ENCODE peak calls at places on chromosomes 13 and 19, in six cellular contexts. B is right atrium auricular region, F is uterus, T is gastrocnemius medialis, E is GM23248, M is Peyer's patch. Z is an unnamed sample. For H3K9me3, the result is how much of the 10 kb centered on the place peaks cover.

GRCh38 chr13:43908156-43909126 is 28.7 kb downstream of the LACC1 start:
- DNase-seq in B (no peak), F (no peak), T (no peak), E (peak), M (no peak), Z (no peak)

GRCh38 chr13:110006304-110006703 is 219.9 kb upstream of the IRS2 start:
- DNase-seq in B (no peak), F (peak), T (peak), E (peak), M (no peak), Z (peak)

GRCh38 chr19:3722443-3723109 is 14.4 kb downstream of the TJP3 start:
- DNase-seq in B (no peak), F (no peak), T (no peak), E (no peak), M (no peak), Z (no peak)

GRCh38 chr19:40588110-40588854 is 11.6 kb downstream of the SHKBP1 start:
- DNase-seq in B (no peak), F (no peak), T (no peak), E (no peak), M (no peak), Z (no peak)

GRCh38 chr13:39538826-39539555 is 64.0 kb downstream of the LHFPL6 start:
- DNase-seq in B (no peak), F (no peak), T (no peak), E (peak), M (no peak), Z (no peak)

GRCh38 chr19:2624537-2625091 is 77.9 kb downstream of the GNG7 start:
- DNase-seq in B (no peak), F (no peak), T (peak), E (peak), M (peak), Z (peak)

GRCh38 chr13:92510416-92510815 is 716.2 kb upstream of the GPC6 start:
- DNase-seq in B (no peak), F (no peak), T (no peak), E (no peak), M (no peak), Z (no peak)

GRCh38 chr19:39157275-39157996 is 31.9 kb downstream of the PAK4 start:
- DNase-seq in B (no peak), F (no peak), T (no peak), E (no peak), M (no peak), Z (no peak)

GRCh38 chr13:99086869-99087129 is 108.9 kb upstream of the DOCK9 start:
- DNase-seq in B (no peak), F (no peak), T (no peak), E (no peak), M (peak), Z (peak)

GRCh38 chr19:34851277-34851804 is 75.4 kb upstream of the ZNF30 start:
- DNase-seq in B (no peak), F (no peak), T (no peak), E (no peak), M (no peak), Z (no peak)

GRCh38 chr13:39406688-39407087 is 196.3 kb downstream of the LHFPL6 start:
- DNase-seq in B (no peak), F (no peak), T (no peak), E (no peak), M (no peak), Z (no peak)

GRCh38 chr13:33455291-33455690 is 169.7 kb upstream of the STARD13 start:
- DNase-seq in B (no peak), F (no peak), T (no peak), E (no peak), M (no peak), Z (no peak)

GRCh38 chr13:67061750-67062149 is 168.4 kb downstream of the PCDH9 start:
- DNase-seq in B (no peak), F (no peak), T (no peak), E (no peak), M (no peak), Z (no peak)

GRCh38 chr13:112588490-112589297 is 741 bp upstream of the TUBGCP3 start:
- DNase-seq in B (no peak), F (no peak), T (no peak), E (no peak), M (no peak), Z (no peak)

GRCh38 chr13:112916296-112916695 is 52.7 kb upstream of the MCF2L start:
- DNase-seq in B (no peak), F (no peak), T (no peak), E (no peak), M (no peak), Z (no peak)

GRCh38 chr19:31543456-31543855 is 194.2 kb upstream of the TSHZ3 start:
- DNase-seq in B (peak), F (no peak), T (no peak), E (no peak), M (no peak), Z (no peak)

GRCh38 chr13:35675651-35676050 is 199.2 kb upstream of the MAB21L1 start:
- DNase-seq in B (no peak), F (no peak), T (no peak), E (no peak), M (no peak), Z (no peak)

GRCh38 chr19:38089440-38089839 is 134.6 kb downstream of the DPF1 start:
- DNase-seq in B (no peak), F (no peak), T (peak), E (no peak), M (no peak), Z (no peak)

GRCh38 chr19:23075031-23075733 is 41.6 kb upstream of the ZNF730 start:
- DNase-seq in B (peak), F (peak), T (no peak), E (peak), M (no peak), Z (peak)

GRCh38 chr19:23065306-23065705 is 51.5 kb upstream of the ZNF730 start:
- DNase-seq in B (no peak), F (no peak), T (no peak), E (no peak), M (no peak), Z (no peak)

GRCh38 chr19:23071087-23071511 is 45.7 kb upstream of the ZNF730 start:
- DNase-seq in B (peak), F (no peak), T (no peak), E (peak), M (no peak), Z (no peak)

DNA sequence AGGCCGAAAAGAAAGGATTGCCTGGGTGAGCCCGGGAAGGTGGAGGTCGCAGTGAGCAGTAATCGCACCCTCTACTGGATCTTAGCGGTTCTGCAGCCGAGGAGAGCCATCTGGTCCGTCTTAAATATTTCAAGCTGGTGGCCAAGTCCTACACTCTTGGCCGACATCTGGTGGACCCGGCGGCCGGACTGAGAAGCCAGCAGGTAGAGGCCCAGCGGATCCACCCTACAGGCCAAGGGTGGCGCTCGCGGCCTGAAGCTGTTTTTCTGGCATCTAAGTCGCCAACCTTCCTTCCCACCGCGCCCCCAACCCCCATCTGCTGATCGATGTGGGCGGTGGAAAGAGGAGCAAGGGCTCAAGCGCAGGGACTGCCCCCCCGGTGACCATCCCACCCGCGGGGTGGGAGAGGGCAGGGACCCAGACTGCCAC is 46.5 kb upstream of the ZNF730 start:
- DNase-seq in B (peak), F (peak), T (no peak), E (peak), M (no peak), Z (peak)
- H3K9me3 ChIP-seq in B (under half), F (under half), T (under half), E (under half), M (under half), Z (under half)

GRCh38 chr13:19289180-19289579 is 107.6 kb upstream of the TUBA3C start:
- DNase-seq in B (no peak), F (no peak), T (no peak), E (no peak), M (no peak), Z (no peak)
- H3K9me3 ChIP-seq in B (under half), F (under half), T (under half), E (under half), M (under half), Z (under half)

GRCh38 chr19:56866563-56866962 is 26.0 kb upstream of the PEG3 start:
- DNase-seq in B (no peak), F (peak), T (no peak), E (no peak), M (no peak), Z (no peak)

GRCh38 chr19:56869886-56870285 is 29.4 kb upstream of the PEG3 start:
- DNase-seq in B (no peak), F (no peak), T (no peak), E (no peak), M (no peak), Z (no peak)

GRCh38 chr19:56868446-56868845 is 27.9 kb upstream of the PEG3 start:
- DNase-seq in B (no peak), F (no peak), T (no peak), E (no peak), M (no peak), Z (no peak)

DNA sequence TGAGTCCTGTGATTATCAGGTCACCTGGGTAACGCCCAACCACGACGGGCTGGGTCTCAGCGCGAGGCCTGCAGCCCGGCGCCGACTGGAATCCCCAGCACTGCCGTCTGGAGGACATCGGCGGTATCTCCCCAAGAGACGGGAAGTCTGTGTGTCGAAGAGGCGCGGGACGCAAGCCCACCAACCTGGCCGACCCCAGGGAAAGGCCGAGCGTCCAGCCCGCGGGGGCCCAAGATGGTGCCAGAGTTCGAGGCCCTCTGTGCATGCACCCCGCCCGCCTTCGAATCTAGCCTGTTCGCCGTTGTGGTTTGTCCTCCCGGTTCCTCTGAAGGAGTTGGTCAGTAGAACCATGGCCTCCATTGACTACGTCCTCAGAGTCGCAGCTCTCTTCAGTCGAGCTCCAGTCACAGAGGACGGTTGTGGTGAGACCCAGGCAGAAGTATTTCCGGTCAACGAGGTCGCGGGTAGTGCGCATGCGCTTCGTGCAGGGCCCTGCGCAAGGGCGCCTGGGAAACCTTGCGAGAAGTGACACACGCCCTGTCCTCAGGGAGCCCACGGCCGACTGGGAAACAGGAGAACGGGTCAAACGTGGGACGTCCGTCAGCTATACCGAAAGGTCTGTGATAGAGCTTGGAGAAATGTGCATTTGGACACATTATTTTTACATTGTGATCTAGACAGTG is 24.1 kb upstream of the PEG3 start:
- DNase-seq in B (no peak), F (no peak), T (no peak), E (no peak), M (no peak), Z (no peak)
- H3K9me3 ChIP-seq in B (under half), F (under half), T (under half), E (under half), M (under half), Z (under half)

GRCh38 chr13:48994731-48995130 is 19.0 kb downstream of the FNDC3A start:
- DNase-seq in B (no peak), F (no peak), T (no peak), E (peak), M (no peak), Z (no peak)
- H3K9me3 ChIP-seq in B (under half), F (under half), T (under half), E (under half), M (under half), Z (under half)

GRCh38 chr19:21970466-21970865 is 40.3 kb downstream of the ZNF208 start:
- DNase-seq in B (no peak), F (no peak), T (no peak), E (no peak), M (no peak), Z (no peak)
- H3K9me3 ChIP-seq in B (under half), F (half or more), T (under half), E (under half), M (under half), Z (half or more)

DNA sequence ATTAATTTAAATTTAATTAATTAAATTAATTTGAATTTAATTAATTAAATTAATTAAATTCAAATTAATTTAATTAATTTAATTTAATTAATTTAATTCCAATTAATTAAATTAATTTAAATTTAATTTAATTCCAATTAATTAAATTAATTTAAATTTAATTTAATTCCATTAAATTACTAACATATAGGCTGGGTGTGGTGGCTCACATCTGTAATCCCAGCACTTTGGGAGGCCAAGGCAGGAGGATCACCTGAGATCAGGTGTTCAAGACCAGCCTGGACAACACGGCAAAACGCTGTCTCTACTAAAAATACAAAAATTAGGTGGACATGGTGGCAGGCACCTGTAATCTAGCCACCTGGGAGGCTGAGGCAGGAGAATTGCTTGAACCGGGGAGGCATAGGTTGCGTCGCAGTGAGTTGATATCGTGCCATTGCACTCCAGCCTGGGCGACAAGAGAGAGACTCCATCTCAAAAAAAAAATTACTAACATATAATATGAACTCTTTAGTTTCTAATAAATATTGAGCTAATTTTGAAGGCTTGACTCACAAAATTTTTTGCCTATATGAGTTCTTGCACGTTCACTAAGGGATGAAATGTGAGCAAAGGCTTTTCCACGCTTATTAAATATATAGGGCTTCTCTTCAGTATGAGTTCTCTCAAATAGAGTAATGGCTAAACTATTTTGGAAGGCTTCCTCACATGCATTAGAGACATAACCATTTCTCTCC is 9.0 kb upstream of the USP29 start:
- DNase-seq in B (peak), F (no peak), T (no peak), E (peak), M (no peak), Z (no peak)
- H3K9me3 ChIP-seq in B (under half), F (under half), T (under half), E (under half), M (under half), Z (half or more)